ENCODE peak calls at places on chromosome 15, in nine cellular contexts. V is transverse colon, J is K562, D is left ventricle myocardium inferior, K is aorta, Y is upper lobe of right lung, Z is HepG2, C is foreskin keratinocyte, U is Peyer's patch. S is an unnamed sample.
A peak's percentile ranks its signal among the peaks of the same experiment; 100 is the strongest.

GRCh38 chr15:29470794-29471193 is 201.2 kb upstream of the NSMCE3 start:
- DNase-seq in D (no peak), U (no peak), Z (no peak), Y (no peak), K (no peak), V (peak; percentile 39), C (no peak), J (no peak), S (no peak)

GRCh38 chr15:80437492-80437891 is 33.3 kb downstream of the ARNT2 start:
- DNase-seq in V (no peak), Y (peak; percentile 72), D (no peak), U (peak; percentile 4), Z (no peak), C (no peak), J (no peak), K (no peak), S (no peak)

GRCh38 chr15:101446527-101447167 is 42.9 kb downstream of the PCSK6 start:
- DNase-seq in D (no peak), J (peak; percentile 51), U (no peak), Y (no peak), V (no peak), Z (peak; percentile 84), K (no peak), C (peak; percentile 20), S (peak; percentile 82)

GRCh38 chr15:60804986-60805949 is 326.3 kb upstream of the ICE2 start:
- DNase-seq in D (no peak), C (peak; percentile 81), U (no peak), Y (no peak), J (no peak), Z (no peak), V (no peak), K (peak; percentile 72), S (no peak)

GRCh38 chr15:92832992-92833438 is 67.1 kb upstream of the CHD2 start:
- DNase-seq in J (no peak), C (no peak), Y (no peak), D (no peak), V (no peak), K (no peak), Z (no peak), U (no peak), S (no peak)

GRCh38 chr15:39084683-39085530 is 496.0 kb upstream of the THBS1 start:
- DNase-seq in U (no peak), V (peak; percentile 23), Y (no peak), K (peak; percentile 43), C (no peak), D (peak; percentile 24), J (no peak), Z (peak; percentile 21), S (no peak)

GRCh38 chr15:56126409-56126808 is 117.3 kb downstream of the RFX7 start:
- DNase-seq in J (no peak), Y (no peak), D (no peak), U (no peak), C (no peak), Z (no peak), K (no peak), V (no peak), S (no peak)

GRCh38 chr15:29924750-29925149 is 102.5 kb upstream of the TJP1 start:
- DNase-seq in K (peak; percentile 54), Z (peak; percentile 60), C (peak; percentile 84), Y (no peak), V (peak; percentile 12), J (no peak), U (peak; percentile 48), D (peak; percentile 20), S (no peak)

GRCh38 chr15:92898988-92899909 is 875 bp upstream of the CHD2 start:
- DNase-seq in V (no peak), Y (no peak), Z (no peak), K (no peak), J (peak; percentile 67), C (peak; percentile 49), D (no peak), U (no peak), S (no peak)

GRCh38 chr15:94749848-94750617 is 518.7 kb downstream of the MCTP2 start:
- DNase-seq in K (no peak), Z (no peak), C (peak; percentile 48), J (no peak), D (no peak), V (no peak), U (no peak), Y (no peak), S (no peak)

GRCh38 chr15:62472616-62473299 is 307.7 kb upstream of the C2CD4B start:
- DNase-seq in Z (peak; percentile 54), D (peak; percentile 40), V (peak; percentile 23), K (peak; percentile 68), C (no peak), U (no peak), J (no peak), Y (no peak), S (no peak)

GRCh38 chr15:62469874-62470688 is 305.0 kb upstream of the C2CD4B start:
- DNase-seq in J (no peak), V (no peak), D (peak; percentile 45), Z (peak; percentile 12), K (peak; percentile 83), U (no peak), Y (no peak), C (no peak), S (no peak)

GRCh38 chr15:62474021-62474770 is 309.1 kb upstream of the C2CD4B start:
- DNase-seq in J (no peak), K (no peak), U (no peak), D (no peak), Z (no peak), C (no peak), Y (no peak), V (no peak), S (no peak)

GRCh38 chr15:62465173-62465572 is 300.1 kb upstream of the C2CD4B start:
- DNase-seq in C (no peak), Z (no peak), Y (no peak), V (no peak), J (no peak), U (no peak), K (no peak), D (no peak), S (no peak)

DNA sequence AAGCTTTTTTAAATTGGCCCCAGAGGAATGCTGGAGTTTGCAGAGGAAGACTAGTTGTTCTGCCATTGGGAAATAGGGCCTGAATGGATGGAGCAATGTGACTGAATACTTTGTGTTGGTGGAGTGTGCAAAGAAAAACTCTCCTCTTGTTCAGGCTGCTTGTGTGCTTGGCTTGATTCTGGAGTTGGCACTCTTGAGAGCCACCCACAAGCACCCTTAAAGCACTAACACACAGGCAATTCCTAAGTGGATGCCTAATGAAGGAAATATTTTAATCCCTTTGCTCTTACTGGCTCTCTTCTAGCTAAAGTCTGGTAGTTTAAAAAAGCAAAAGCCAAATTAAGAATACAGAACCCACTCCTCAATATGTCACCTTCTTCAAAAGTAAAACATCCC is 304.4 kb upstream of the C2CD4B start:
- DNase-seq in D (no peak), V (no peak), J (no peak), Y (no peak), C (no peak), K (no peak), Z (no peak), U (no peak), S (no peak)
- H3K27ac ChIP-seq in D (peak overlapping the region; percentile 81), V (peak overlapping the region; percentile 67), J (no peak overlapping the region), Y (no peak overlapping the region), C (no peak overlapping the region), K (peak overlapping the region; percentile 100), Z (no peak overlapping the region), U (peak overlapping the region; percentile 65), S (no peak overlapping the region)

DNA sequence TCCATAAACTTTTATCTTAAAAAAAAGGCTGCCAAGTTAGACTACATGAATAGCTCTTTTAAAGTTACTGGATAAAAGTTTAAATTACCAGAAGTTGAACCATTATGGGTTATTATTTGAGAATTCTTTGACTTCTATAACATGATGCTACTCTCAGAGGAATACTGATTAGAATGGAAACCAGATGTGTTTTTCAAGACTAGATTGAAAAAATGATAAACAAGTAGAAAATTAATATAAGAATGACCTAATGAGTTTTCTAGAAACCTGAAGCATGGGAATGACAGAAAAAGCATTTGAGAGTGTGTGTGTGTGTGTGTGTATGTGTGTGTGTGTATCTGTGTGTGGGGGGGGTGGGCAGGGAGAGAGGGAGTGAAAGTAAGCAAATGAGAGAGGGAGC is 12.4 kb upstream of the FGF7 start:
- DNase-seq in V (no peak), Z (no peak), J (no peak), U (no peak), K (no peak), D (no peak), C (no peak), Y (no peak), S (no peak)
- H3K27ac ChIP-seq in V (no peak overlapping the region), Z (no peak overlapping the region), J (no peak overlapping the region), U (no peak overlapping the region), K (no peak overlapping the region), D (no peak overlapping the region), C (no peak overlapping the region), Y (no peak overlapping the region), S (no peak overlapping the region)

GRCh38 chr15:67091966-67092677 is 26.7 kb downstream of the SMAD3 start:
- DNase-seq in K (no peak), Z (no peak), D (no peak), C (no peak), J (peak; percentile 74), Y (no peak), U (no peak), V (no peak), S (no peak)

GRCh38 chr15:67089218-67090193 is 24.1 kb downstream of the SMAD3 start:
- DNase-seq in C (peak; percentile 51), J (peak; percentile 57), V (no peak), K (no peak), Y (no peak), U (no peak), Z (no peak), D (no peak), S (no peak)

GRCh38 chr15:67091073-67091965 is 25.9 kb downstream of the SMAD3 start:
- DNase-seq in U (peak; percentile 88), K (peak; percentile 76), C (peak; percentile 91), V (peak; percentile 72), J (peak; percentile 98), D (peak; percentile 74), Z (no peak), Y (no peak), S (no peak)

GRCh38 chr15:67092726-67093125 is 27.3 kb downstream of the SMAD3 start:
- DNase-seq in C (no peak), V (no peak), D (no peak), K (no peak), U (no peak), J (no peak), Y (no peak), Z (no peak), S (no peak)

GRCh38 chr15:67090297-67091072 is 25.1 kb downstream of the SMAD3 start:
- DNase-seq in Z (no peak), K (no peak), U (no peak), C (no peak), Y (no peak), V (no peak), D (no peak), J (peak; percentile 44), S (no peak)
- H3K27ac ChIP-seq in Z (no peak overlapping the region), K (no peak overlapping the region), U (peak overlapping the region; percentile 42), C (peak overlapping the region; percentile 38), Y (no peak overlapping the region), V (peak overlapping the region; percentile 54), D (peak overlapping the region; percentile 56), J (peak overlapping the region; percentile 97), S (no peak overlapping the region)

DNA sequence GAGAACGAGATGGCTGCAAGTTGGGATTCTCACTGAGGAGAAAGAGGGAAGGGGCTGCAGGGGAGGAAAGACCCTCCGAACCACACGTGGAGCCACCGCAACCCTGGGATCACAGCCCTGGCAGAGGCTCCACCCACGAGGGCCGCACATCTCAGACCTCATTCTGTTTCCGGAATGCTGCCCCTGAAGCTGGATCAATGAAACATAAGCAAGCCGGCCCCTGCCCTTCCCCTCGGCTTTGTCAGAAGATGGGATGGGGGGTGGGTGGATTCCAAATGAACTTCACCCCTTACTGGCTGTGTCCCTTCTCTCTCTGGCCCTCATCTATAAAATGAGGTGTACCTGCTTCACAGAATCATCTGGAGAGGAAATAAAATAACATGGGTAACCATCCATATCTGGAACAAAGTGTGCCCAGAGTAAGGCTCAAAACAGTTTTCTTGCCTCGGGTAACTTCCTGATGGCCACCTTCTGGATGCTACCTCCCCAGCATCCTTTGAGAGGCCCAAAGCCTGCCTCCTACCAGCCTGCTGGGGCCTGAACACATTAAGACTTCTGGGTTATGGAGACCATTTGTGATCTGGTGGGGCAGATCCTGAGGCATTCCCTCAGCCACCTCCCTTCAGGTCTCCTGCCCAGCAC is 4.6 kb upstream of the CCDC9B start:
- DNase-seq in U (peak; percentile 55), V (peak; percentile 20), C (no peak), Z (no peak), K (no peak), Y (no peak), D (no peak), J (no peak), S (no peak)
- H3K27ac ChIP-seq in U (peak overlapping the region; percentile 96), V (peak overlapping the region; percentile 98), C (no peak overlapping the region), Z (no peak overlapping the region), K (no peak overlapping the region), Y (no peak overlapping the region), D (no peak overlapping the region), J (no peak overlapping the region), S (no peak overlapping the region)